ENCODE peak calls at places on chromosomes 5 and 9, in eight cellular contexts. One of them, this sample, is unnamed.

GRCh38 chr5:171269717-171270116 is 39.3 kb upstream of the TLX3 start:
- DNase-seq in Jurkat, Clone E6-1: no peak
- DNase-seq in HTR-8/SVneo: no peak
- DNase-seq in NCI-H1092 treated with DMSO at 0.1 percent for 48 hours: no peak
- DNase-seq in AG20443: peak; percentile 42
- DNase-seq in testis: no peak
- DNase-seq in activated effector memory CD4-positive, alpha-beta T cell treated with Interleukin-2 at 50 U/mL for 16 hours: no peak
- DNase-seq in NAMALWA: no peak
- DNase-seq in this sample: no peak

GRCh38 chr5:6504677-6505414 is 56.2 kb downstream of the UBE2QL1 start:
- DNase-seq in Jurkat, Clone E6-1: no peak
- DNase-seq in HTR-8/SVneo: peak; percentile 71
- DNase-seq in NCI-H1092 treated with DMSO at 0.1 percent for 48 hours: peak; percentile 83
- DNase-seq in AG20443: peak; percentile 44
- DNase-seq in testis: no peak
- DNase-seq in activated effector memory CD4-positive, alpha-beta T cell treated with Interleukin-2 at 50 U/mL for 16 hours: no peak
- DNase-seq in NAMALWA: no peak
- DNase-seq in this sample: no peak

GRCh38 chr5:135501965-135502364 is 33.8 kb downstream of the NEUROG1 start:
- DNase-seq in Jurkat, Clone E6-1: no peak
- DNase-seq in HTR-8/SVneo: no peak
- DNase-seq in NCI-H1092 treated with DMSO at 0.1 percent for 48 hours: peak; percentile 47
- DNase-seq in AG20443: no peak
- DNase-seq in testis: no peak
- DNase-seq in activated effector memory CD4-positive, alpha-beta T cell treated with Interleukin-2 at 50 U/mL for 16 hours: no peak
- DNase-seq in NAMALWA: no peak
- DNase-seq in this sample: no peak

GRCh38 chr5:141788296-141788980 is 89.8 kb downstream of the PCDH1 start:
- DNase-seq in Jurkat, Clone E6-1: no peak
- DNase-seq in HTR-8/SVneo: no peak
- DNase-seq in NCI-H1092 treated with DMSO at 0.1 percent for 48 hours: no peak
- DNase-seq in AG20443: no peak
- DNase-seq in testis: no peak
- DNase-seq in activated effector memory CD4-positive, alpha-beta T cell treated with Interleukin-2 at 50 U/mL for 16 hours: no peak
- DNase-seq in NAMALWA: no peak
- DNase-seq in this sample: no peak

GRCh38 chr5:110909415-110909814 is 162.1 kb upstream of the TSLP start:
- DNase-seq in Jurkat, Clone E6-1: no peak
- DNase-seq in HTR-8/SVneo: no peak
- DNase-seq in NCI-H1092 treated with DMSO at 0.1 percent for 48 hours: no peak
- DNase-seq in AG20443: no peak
- DNase-seq in testis: no peak
- DNase-seq in activated effector memory CD4-positive, alpha-beta T cell treated with Interleukin-2 at 50 U/mL for 16 hours: no peak
- DNase-seq in NAMALWA: no peak
- DNase-seq in this sample: no peak

GRCh38 chr5:149445739-149446369 is 66.8 kb upstream of the IL17B start:
- DNase-seq in Jurkat, Clone E6-1: no peak
- DNase-seq in HTR-8/SVneo: peak; percentile 74
- DNase-seq in NCI-H1092 treated with DMSO at 0.1 percent for 48 hours: no peak
- DNase-seq in AG20443: peak; percentile 90
- DNase-seq in testis: no peak
- DNase-seq in activated effector memory CD4-positive, alpha-beta T cell treated with Interleukin-2 at 50 U/mL for 16 hours: no peak
- DNase-seq in NAMALWA: no peak
- DNase-seq in this sample: no peak

GRCh38 chr9:93317495-93318094 is 133.7 kb downstream of the WNK2 start:
- DNase-seq in Jurkat, Clone E6-1: no peak
- DNase-seq in HTR-8/SVneo: no peak
- DNase-seq in NCI-H1092 treated with DMSO at 0.1 percent for 48 hours: no peak
- DNase-seq in AG20443: no peak
- DNase-seq in testis: no peak
- DNase-seq in activated effector memory CD4-positive, alpha-beta T cell treated with Interleukin-2 at 50 U/mL for 16 hours: no peak
- DNase-seq in NAMALWA: no peak
- DNase-seq in this sample: no peak

GRCh38 chr9:93112116-93112863 is 16.3 kb downstream of the CARD19 start:
- DNase-seq in Jurkat, Clone E6-1: no peak
- DNase-seq in HTR-8/SVneo: no peak
- DNase-seq in NCI-H1092 treated with DMSO at 0.1 percent for 48 hours: no peak
- DNase-seq in AG20443: no peak
- DNase-seq in testis: no peak
- DNase-seq in activated effector memory CD4-positive, alpha-beta T cell treated with Interleukin-2 at 50 U/mL for 16 hours: no peak
- DNase-seq in NAMALWA: no peak
- DNase-seq in this sample: no peak

GRCh38 chr5:77876862-77877502 is 100.8 kb upstream of the TBCA start:
- DNase-seq in Jurkat, Clone E6-1: no peak
- DNase-seq in HTR-8/SVneo: no peak
- DNase-seq in NCI-H1092 treated with DMSO at 0.1 percent for 48 hours: no peak
- DNase-seq in AG20443: peak; percentile 40
- DNase-seq in testis: no peak
- DNase-seq in activated effector memory CD4-positive, alpha-beta T cell treated with Interleukin-2 at 50 U/mL for 16 hours: no peak
- DNase-seq in NAMALWA: no peak
- DNase-seq in this sample: no peak

GRCh38 chr9:79946718-79947117 is 375.0 kb downstream of the TLE4 start:
- DNase-seq in Jurkat, Clone E6-1: no peak
- DNase-seq in HTR-8/SVneo: no peak
- DNase-seq in NCI-H1092 treated with DMSO at 0.1 percent for 48 hours: no peak
- DNase-seq in AG20443: no peak
- DNase-seq in testis: no peak
- DNase-seq in activated effector memory CD4-positive, alpha-beta T cell treated with Interleukin-2 at 50 U/mL for 16 hours: no peak
- DNase-seq in NAMALWA: no peak
- DNase-seq in this sample: no peak

GRCh38 chr5:565782-566445 is 41.7 kb upstream of the SLC9A3 start:
- DNase-seq in Jurkat, Clone E6-1: no peak
- DNase-seq in HTR-8/SVneo: peak; percentile 42
- DNase-seq in NCI-H1092 treated with DMSO at 0.1 percent for 48 hours: no peak
- DNase-seq in AG20443: no peak
- DNase-seq in testis: no peak
- DNase-seq in activated effector memory CD4-positive, alpha-beta T cell treated with Interleukin-2 at 50 U/mL for 16 hours: no peak
- DNase-seq in NAMALWA: no peak
- DNase-seq in this sample: no peak

GRCh38 chr9:92525306-92525705 is 10.5 kb downstream of the ECM2 start:
- DNase-seq in Jurkat, Clone E6-1: no peak
- DNase-seq in HTR-8/SVneo: no peak
- DNase-seq in NCI-H1092 treated with DMSO at 0.1 percent for 48 hours: no peak
- DNase-seq in AG20443: no peak
- DNase-seq in testis: no peak
- DNase-seq in activated effector memory CD4-positive, alpha-beta T cell treated with Interleukin-2 at 50 U/mL for 16 hours: no peak
- DNase-seq in NAMALWA: no peak
- DNase-seq in this sample: no peak

GRCh38 chr5:146751054-146751453 is 127.5 kb downstream of the PPP2R2B start:
- DNase-seq in Jurkat, Clone E6-1: no peak
- DNase-seq in HTR-8/SVneo: no peak
- DNase-seq in NCI-H1092 treated with DMSO at 0.1 percent for 48 hours: peak; percentile 25
- DNase-seq in AG20443: no peak
- DNase-seq in testis: no peak
- DNase-seq in activated effector memory CD4-positive, alpha-beta T cell treated with Interleukin-2 at 50 U/mL for 16 hours: no peak
- DNase-seq in NAMALWA: no peak
- DNase-seq in this sample: no peak

GRCh38 chr5:43432486-43433365 is 20.5 kb upstream of the CCL28 start:
- DNase-seq in Jurkat, Clone E6-1: no peak
- DNase-seq in HTR-8/SVneo: peak; percentile 91
- DNase-seq in NCI-H1092 treated with DMSO at 0.1 percent for 48 hours: no peak
- DNase-seq in AG20443: peak; percentile 79
- DNase-seq in testis: peak; percentile 50
- DNase-seq in activated effector memory CD4-positive, alpha-beta T cell treated with Interleukin-2 at 50 U/mL for 16 hours: no peak
- DNase-seq in NAMALWA: no peak
- DNase-seq in this sample: no peak

GRCh38 chr5:179468696-179469095 is 81.7 kb upstream of the RUFY1 start:
- DNase-seq in Jurkat, Clone E6-1: no peak
- DNase-seq in HTR-8/SVneo: no peak
- DNase-seq in NCI-H1092 treated with DMSO at 0.1 percent for 48 hours: no peak
- DNase-seq in AG20443: no peak
- DNase-seq in testis: no peak
- DNase-seq in activated effector memory CD4-positive, alpha-beta T cell treated with Interleukin-2 at 50 U/mL for 16 hours: no peak
- DNase-seq in NAMALWA: no peak
- DNase-seq in this sample: no peak

GRCh38 chr5:175383350-175383749 is 60.6 kb downstream of the DRD1 start:
- DNase-seq in Jurkat, Clone E6-1: peak; percentile 12
- DNase-seq in HTR-8/SVneo: no peak
- DNase-seq in NCI-H1092 treated with DMSO at 0.1 percent for 48 hours: peak; percentile 18
- DNase-seq in AG20443: no peak
- DNase-seq in testis: no peak
- DNase-seq in activated effector memory CD4-positive, alpha-beta T cell treated with Interleukin-2 at 50 U/mL for 16 hours: no peak
- DNase-seq in NAMALWA: no peak
- DNase-seq in this sample: no peak

GRCh38 chr5:32116574-32117313 is 57.4 kb downstream of the GOLPH3 start:
- DNase-seq in Jurkat, Clone E6-1: no peak
- DNase-seq in HTR-8/SVneo: no peak
- DNase-seq in NCI-H1092 treated with DMSO at 0.1 percent for 48 hours: no peak
- DNase-seq in AG20443: peak; percentile 47
- DNase-seq in testis: no peak
- DNase-seq in activated effector memory CD4-positive, alpha-beta T cell treated with Interleukin-2 at 50 U/mL for 16 hours: no peak
- DNase-seq in NAMALWA: no peak
- DNase-seq in this sample: no peak

GRCh38 chr5:38997579-38997978 is 76.6 kb downstream of the RICTOR start:
- DNase-seq in Jurkat, Clone E6-1: no peak
- DNase-seq in HTR-8/SVneo: no peak
- DNase-seq in NCI-H1092 treated with DMSO at 0.1 percent for 48 hours: no peak
- DNase-seq in AG20443: no peak
- DNase-seq in testis: no peak
- DNase-seq in activated effector memory CD4-positive, alpha-beta T cell treated with Interleukin-2 at 50 U/mL for 16 hours: no peak
- DNase-seq in NAMALWA: no peak
- DNase-seq in this sample: no peak

GRCh38 chr5:172902497-172903472 is 56.4 kb upstream of the RPL26L1 start:
- DNase-seq in Jurkat, Clone E6-1: no peak
- DNase-seq in HTR-8/SVneo: peak; percentile 86
- DNase-seq in NCI-H1092 treated with DMSO at 0.1 percent for 48 hours: no peak
- DNase-seq in AG20443: peak; percentile 85
- DNase-seq in testis: peak; percentile 93
- DNase-seq in activated effector memory CD4-positive, alpha-beta T cell treated with Interleukin-2 at 50 U/mL for 16 hours: no peak
- DNase-seq in NAMALWA: peak; percentile 28
- DNase-seq in this sample: peak; percentile 19

GRCh38 chr9:127871531-127871930 is 5.9 kb downstream of the AK1 start:
- DNase-seq in Jurkat, Clone E6-1: no peak
- DNase-seq in HTR-8/SVneo: no peak
- DNase-seq in NCI-H1092 treated with DMSO at 0.1 percent for 48 hours: no peak
- DNase-seq in AG20443: no peak
- DNase-seq in testis: no peak
- DNase-seq in activated effector memory CD4-positive, alpha-beta T cell treated with Interleukin-2 at 50 U/mL for 16 hours: no peak
- DNase-seq in NAMALWA: no peak
- DNase-seq in this sample: no peak

GRCh38 chr5:106862450-106863193 is 808.1 kb downstream of the EFNA5 start:
- DNase-seq in Jurkat, Clone E6-1: no peak
- DNase-seq in HTR-8/SVneo: no peak
- DNase-seq in NCI-H1092 treated with DMSO at 0.1 percent for 48 hours: no peak
- DNase-seq in AG20443: no peak
- DNase-seq in testis: no peak
- DNase-seq in activated effector memory CD4-positive, alpha-beta T cell treated with Interleukin-2 at 50 U/mL for 16 hours: no peak
- DNase-seq in NAMALWA: no peak
- DNase-seq in this sample: no peak

GRCh38 chr5:138874771-138875628 is at the start of gene LRRTM2:
- DNase-seq in Jurkat, Clone E6-1: no peak
- DNase-seq in HTR-8/SVneo: peak; percentile 22
- DNase-seq in NCI-H1092 treated with DMSO at 0.1 percent for 48 hours: peak; percentile 56
- DNase-seq in AG20443: peak; percentile 58
- DNase-seq in testis: no peak
- DNase-seq in activated effector memory CD4-positive, alpha-beta T cell treated with Interleukin-2 at 50 U/mL for 16 hours: no peak
- DNase-seq in NAMALWA: no peak
- DNase-seq in this sample: no peak

GRCh38 chr9:135816179-135816970 is 91.0 kb downstream of the CAMSAP1 start:
- DNase-seq in Jurkat, Clone E6-1: no peak
- DNase-seq in HTR-8/SVneo: no peak
- DNase-seq in NCI-H1092 treated with DMSO at 0.1 percent for 48 hours: no peak
- DNase-seq in AG20443: no peak
- DNase-seq in testis: no peak
- DNase-seq in activated effector memory CD4-positive, alpha-beta T cell treated with Interleukin-2 at 50 U/mL for 16 hours: no peak
- DNase-seq in NAMALWA: no peak
- DNase-seq in this sample: no peak

GRCh38 chr9:136798708-136799078 is 2.6 kb downstream of the CCDC183 start:
- DNase-seq in Jurkat, Clone E6-1: no peak
- DNase-seq in HTR-8/SVneo: no peak
- DNase-seq in NCI-H1092 treated with DMSO at 0.1 percent for 48 hours: no peak
- DNase-seq in AG20443: no peak
- DNase-seq in testis: no peak
- DNase-seq in activated effector memory CD4-positive, alpha-beta T cell treated with Interleukin-2 at 50 U/mL for 16 hours: no peak
- DNase-seq in NAMALWA: no peak
- DNase-seq in this sample: no peak

GRCh38 chr9:27033815-27034403 is 28.4 kb upstream of the LRRC19 start:
- DNase-seq in Jurkat, Clone E6-1: peak; percentile 37
- DNase-seq in HTR-8/SVneo: peak; percentile 41
- DNase-seq in NCI-H1092 treated with DMSO at 0.1 percent for 48 hours: peak; percentile 59
- DNase-seq in AG20443: peak; percentile 63
- DNase-seq in testis: peak; percentile 77
- DNase-seq in activated effector memory CD4-positive, alpha-beta T cell treated with Interleukin-2 at 50 U/mL for 16 hours: no peak
- DNase-seq in NAMALWA: peak; percentile 77
- DNase-seq in this sample: peak; percentile 48

GRCh38 chr9:77011973-77012817 is 7.3 kb upstream of the FOXB2 start:
- DNase-seq in Jurkat, Clone E6-1: peak; percentile 28
- DNase-seq in HTR-8/SVneo: no peak
- DNase-seq in NCI-H1092 treated with DMSO at 0.1 percent for 48 hours: no peak
- DNase-seq in AG20443: peak; percentile 71
- DNase-seq in testis: peak; percentile 90
- DNase-seq in activated effector memory CD4-positive, alpha-beta T cell treated with Interleukin-2 at 50 U/mL for 16 hours: peak; percentile 34
- DNase-seq in NAMALWA: peak; percentile 8
- DNase-seq in this sample: peak; percentile 11

GRCh38 chr9:126975327-126976059 is 60.9 kb downstream of the RALGPS1 start:
- DNase-seq in Jurkat, Clone E6-1: no peak
- DNase-seq in HTR-8/SVneo: no peak
- DNase-seq in NCI-H1092 treated with DMSO at 0.1 percent for 48 hours: no peak
- DNase-seq in AG20443: no peak
- DNase-seq in testis: no peak
- DNase-seq in activated effector memory CD4-positive, alpha-beta T cell treated with Interleukin-2 at 50 U/mL for 16 hours: no peak
- DNase-seq in NAMALWA: no peak
- DNase-seq in this sample: no peak

This sample was measured in OCI-LY7.